ENCODE peak calls at places on chromosome 14, in four cellular contexts. H, M, P and L are unnamed samples.

GRCh38 chr14:97346675-97347074 is 549.5 kb downstream of the VRK1 start:
- DNase-seq in M (no peak), H (no peak), P (no peak), L (no peak)

GRCh38 chr14:77376380-77376770 is 519 bp downstream of the TMED8 start:
- DNase-seq in P (peak), H (no peak), M (peak), L (no peak)

GRCh38 chr14:56846970-56847928 is 37.0 kb upstream of the OTX2 start:
- DNase-seq in M (no peak), H (no peak), P (no peak), L (no peak)

GRCh38 chr14:71320734-71321555 is 413.7 kb downstream of the PCNX1 start:
- DNase-seq in H (no peak), P (peak), M (peak), L (no peak)

GRCh38 chr14:76880432-76880831 is 54.2 kb downstream of the LRRC74A start:
- DNase-seq in M (no peak), P (no peak), H (no peak), L (no peak)

GRCh38 chr14:49939884-49940510 is 47.1 kb downstream of the ARF6 start:
- DNase-seq in H (no peak), P (no peak), M (no peak), L (no peak)

GRCh38 chr14:65833256-65833880 is 420.8 kb downstream of the FUT8 start:
- DNase-seq in P (no peak), M (no peak), H (no peak), L (no peak)

GRCh38 chr14:103546651-103547454 is 15.6 kb downstream of the BAG5 start:
- DNase-seq in M (peak), H (peak), P (peak), L (no peak)

GRCh38 chr14:55000381-55000780 is 26.5 kb downstream of the WDHD1 start:
- DNase-seq in P (no peak), H (no peak), M (no peak), L (no peak)

GRCh38 chr14:32472512-32473472 is 143.7 kb downstream of the AKAP6 start:
- DNase-seq in H (peak), M (no peak), P (no peak), L (no peak)

GRCh38 chr14:94381149-94382030 is 7.0 kb downstream of the SERPINA1 start:
- DNase-seq in P (no peak), M (no peak), H (no peak), L (no peak)

GRCh38 chr14:50087350-50088116 is 28.8 kb downstream of the VCPKMT start:
- DNase-seq in M (no peak), H (no peak), P (no peak), L (no peak)

GRCh38 chr14:99261916-99262787 is 9.8 kb downstream of the BCL11B start:
- DNase-seq in P (no peak), M (no peak), H (no peak), L (no peak)

GRCh38 chr14:55973285-55973800 is 144.9 kb upstream of the PELI2 start:
- DNase-seq in P (no peak), H (no peak), M (no peak), L (no peak)

GRCh38 chr14:31194095-31194494 is 13.5 kb downstream of the HECTD1 start:
- DNase-seq in M (no peak), P (no peak), H (no peak), L (no peak)

GRCh38 chr14:75257241-75257640 is 21.4 kb upstream of the FOS start:
- DNase-seq in H (no peak), P (no peak), M (no peak), L (no peak)

GRCh38 chr14:22648506-22648905 is 4.4 kb upstream of the OR6J1 start:
- DNase-seq in M (no peak), P (no peak), H (no peak), L (no peak)

GRCh38 chr14:86574026-86574777 is 1044.3 kb downstream of the FLRT2 start:
- DNase-seq in M (no peak), P (no peak), H (peak), L (no peak)

GRCh38 chr14:35531960-35532747 is 1.8 kb upstream of the INSM2 start:
- DNase-seq in H (no peak), M (no peak), P (no peak), L (no peak)

GRCh38 chr14:23034498-23035302 is at the start of gene PSMB5:
- DNase-seq in H (peak), M (peak), P (peak), L (peak)

GRCh38 chr14:56390859-56391258 is 188.7 kb upstream of the TMEM260 start:
- DNase-seq in P (no peak), H (no peak), M (no peak), L (no peak)

GRCh38 chr14:30921305-30921704 is 46.9 kb downstream of the COCH start:
- DNase-seq in P (no peak), M (no peak), H (no peak), L (no peak)

GRCh38 chr14:68506645-68507405 is 286.0 kb downstream of the ZFP36L1 start:
- DNase-seq in H (no peak), P (no peak), M (no peak), L (peak)

GRCh38 chr14:67538501-67538900 is 5.4 kb downstream of the PLEKHH1 start:
- DNase-seq in H (no peak), M (no peak), P (no peak), L (no peak)

GRCh38 chr14:51616724-51617409 is 34.8 kb upstream of the FRMD6 start:
- DNase-seq in M (no peak), H (peak), P (no peak), L (no peak)

GRCh38 chr14:81042431-81042830 is 87.0 kb downstream of the TSHR start:
- DNase-seq in M (no peak), P (no peak), H (no peak), L (no peak)

GRCh38 chr14:22977684-22978486 is 4.5 kb downstream of the AJUBA start:
- DNase-seq in H (peak), P (peak), M (peak), L (no peak)

GRCh38 chr14:31024577-31025334 is 693 bp upstream of the AP4S1 start:
- DNase-seq in P (no peak), M (no peak), H (no peak), L (no peak)

GRCh38 chr14:102040153-102040552 is 46.7 kb downstream of the HSP90AA1 start:
- DNase-seq in P (no peak), M (no peak), H (no peak), L (no peak)

GRCh38 chr14:67500981-67501380 is 12.5 kb upstream of the TMEM229B start:
- DNase-seq in H (no peak), M (no peak), P (no peak), L (no peak)

GRCh38 chr14:104975481-104976197 is 2.5 kb downstream of the AHNAK2 start:
- DNase-seq in P (no peak), M (peak), H (no peak), L (no peak)
- TF ChIP-seq SMC3 in P (no peak), M (no peak), H (no peak), L (no peak)

DNA sequence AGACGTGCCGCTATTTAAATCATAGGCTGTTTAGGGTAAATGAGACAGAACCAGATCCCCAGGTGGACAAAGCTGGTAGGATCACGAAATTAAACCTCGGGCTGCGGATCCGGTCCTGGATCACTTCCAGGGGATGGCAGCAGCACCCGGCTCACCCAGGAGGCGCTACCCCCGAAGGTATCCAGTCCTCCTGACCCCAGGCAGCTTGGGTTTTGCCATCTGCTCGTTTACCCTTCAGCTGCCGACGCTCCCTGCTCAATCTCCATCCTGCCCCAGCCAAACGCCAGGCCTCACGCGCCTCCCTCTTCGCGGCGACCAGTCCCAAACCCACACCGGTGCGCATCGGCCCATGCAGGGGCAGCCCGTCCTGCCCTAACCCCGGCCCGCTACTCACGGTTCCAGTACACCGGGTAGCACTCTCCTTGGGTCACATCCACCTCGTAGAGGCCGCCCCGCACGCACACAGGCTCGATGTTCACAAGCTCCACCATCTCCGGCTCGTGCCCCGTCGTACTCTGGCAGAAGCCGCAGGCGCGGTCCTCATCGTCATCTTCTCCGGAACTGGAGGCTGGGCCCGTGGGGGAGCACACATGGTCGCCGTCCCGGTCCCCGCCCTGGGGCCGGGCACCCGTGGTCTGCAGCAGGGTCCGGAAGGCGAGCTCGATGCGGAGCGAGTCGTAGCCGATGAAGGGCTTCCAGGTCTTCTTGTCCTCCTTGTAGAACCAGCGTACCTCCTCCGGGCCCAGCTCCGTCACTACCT is 1.1 kb downstream of the DDHD1 start:
- DNase-seq in P (peak), M (peak), H (peak), L (no peak)
- TF ChIP-seq FOXM1 in P (no peak), M (no peak), H (no peak), L (no peak)

GRCh38 chr14:62187265-62187664 is 425.0 kb downstream of the SNAPC1 start:
- DNase-seq in P (no peak), H (no peak), M (no peak), L (no peak)
- TF ChIP-seq SMC3 in P (no peak), H (no peak), M (no peak), L (no peak)

DNA sequence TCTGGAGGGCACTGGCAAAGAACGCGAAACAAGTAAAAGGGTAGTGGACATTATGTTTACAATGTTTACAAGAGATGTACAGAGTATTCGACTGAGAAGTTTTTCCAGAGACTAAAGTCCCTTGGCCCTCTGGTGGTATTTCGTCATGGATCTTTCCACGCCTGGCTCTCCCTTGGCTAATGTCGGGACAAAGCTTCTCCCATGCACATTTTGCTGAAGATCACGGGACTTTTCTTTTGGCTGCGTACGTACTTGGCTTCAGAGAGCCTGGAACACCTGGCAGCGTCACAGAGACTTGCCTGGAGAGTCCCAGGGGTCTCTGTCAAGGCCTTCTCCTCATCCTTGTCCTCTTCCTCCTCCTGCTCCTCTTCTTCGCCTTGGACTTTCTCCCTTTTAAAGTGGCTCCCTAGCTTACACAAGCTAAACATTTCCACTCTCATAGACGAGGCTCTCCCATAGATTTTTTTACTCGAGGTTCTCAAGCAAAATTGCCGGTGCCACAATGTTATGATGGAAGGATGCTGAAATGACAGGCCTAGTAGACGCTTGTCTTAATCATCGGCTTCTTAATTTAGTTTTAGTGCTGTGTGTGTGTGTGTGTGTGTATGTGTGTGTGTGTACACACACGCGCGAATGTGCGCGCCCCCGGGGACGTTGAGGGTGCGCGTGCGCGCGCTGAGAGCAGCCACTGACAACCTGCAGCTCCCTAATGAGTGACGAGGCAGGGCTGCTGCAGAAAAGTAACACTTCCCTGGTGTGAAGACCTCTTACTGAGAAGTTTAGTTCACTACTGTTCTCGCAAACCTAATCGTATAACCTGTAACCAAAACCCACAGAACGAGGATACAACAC is 4.9 kb upstream of the FOXG1 start:
- DNase-seq in M (no peak), P (no peak), H (no peak), L (no peak)
- TF ChIP-seq FOXM1 in M (no peak), P (no peak), H (no peak), L (no peak)

DNA sequence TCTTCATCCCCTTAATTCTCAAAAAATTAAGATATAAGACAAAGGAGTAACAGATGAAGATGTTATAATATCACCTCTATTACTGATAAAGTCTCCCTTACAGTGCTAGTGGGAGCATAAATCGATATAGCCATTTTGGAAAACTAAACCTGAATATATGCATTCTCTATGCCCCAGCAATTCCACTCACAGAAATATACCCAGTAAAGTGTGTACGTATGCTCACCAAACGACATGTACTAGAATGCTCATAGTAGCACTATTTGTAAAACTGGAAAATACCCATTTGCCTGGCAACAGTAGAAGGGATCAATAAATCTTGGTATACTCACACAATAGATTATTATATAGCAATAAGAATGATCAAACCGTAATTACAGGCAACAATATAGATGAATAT is 44.0 kb upstream of the HIF1A start:
- DNase-seq in M (no peak), P (no peak), H (no peak), L (no peak)
- TF ChIP-seq SMC3 in M (no peak), P (no peak), H (no peak), L (no peak)

DNA sequence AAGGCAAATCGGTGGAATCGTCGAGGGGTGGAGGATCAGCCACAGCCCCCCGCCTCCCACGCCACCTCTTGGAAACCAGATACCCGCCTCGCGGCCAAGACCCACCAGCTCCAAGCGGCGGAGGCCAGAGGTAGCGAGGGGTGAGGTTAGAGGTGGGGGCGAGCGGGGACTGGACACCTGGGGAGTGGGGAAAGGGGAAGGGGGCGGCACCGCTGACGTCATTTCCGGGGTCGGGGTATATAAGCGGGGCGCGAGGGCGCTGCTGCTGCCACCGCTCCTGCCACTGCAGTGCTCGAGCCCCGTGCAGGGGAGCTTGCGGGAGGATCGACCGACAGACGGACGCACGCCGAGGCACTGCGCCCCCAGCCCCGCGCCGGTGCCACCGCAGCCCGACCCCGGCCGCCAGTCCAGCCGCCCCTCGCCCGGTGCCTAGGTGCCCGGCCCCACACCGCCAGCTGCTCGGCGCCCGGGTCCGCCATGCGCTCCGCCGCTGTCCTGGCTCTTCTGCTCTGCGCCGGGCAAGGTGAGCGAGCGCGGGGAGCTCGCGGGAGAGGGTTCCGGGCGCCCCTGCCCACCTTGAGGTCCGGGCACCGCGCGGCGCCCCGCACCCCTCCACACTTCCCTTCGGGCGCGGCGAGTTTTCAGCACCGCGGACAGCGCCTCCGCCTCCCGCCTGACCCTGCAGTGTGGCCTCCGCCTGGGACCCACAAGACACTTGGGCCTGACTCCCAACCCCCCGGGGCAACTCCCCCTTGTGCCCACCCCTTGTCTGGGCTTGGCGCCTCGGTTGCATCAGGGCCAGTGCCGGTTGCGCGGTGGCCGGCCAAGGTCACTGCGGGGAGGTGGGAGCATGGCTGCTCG is at the start of gene CHGA:
- DNase-seq in H (peak), M (peak), P (peak), L (no peak)
- TF ChIP-seq FOXM1 in H (peak), M (no peak), P (no peak), L (no peak)

DNA sequence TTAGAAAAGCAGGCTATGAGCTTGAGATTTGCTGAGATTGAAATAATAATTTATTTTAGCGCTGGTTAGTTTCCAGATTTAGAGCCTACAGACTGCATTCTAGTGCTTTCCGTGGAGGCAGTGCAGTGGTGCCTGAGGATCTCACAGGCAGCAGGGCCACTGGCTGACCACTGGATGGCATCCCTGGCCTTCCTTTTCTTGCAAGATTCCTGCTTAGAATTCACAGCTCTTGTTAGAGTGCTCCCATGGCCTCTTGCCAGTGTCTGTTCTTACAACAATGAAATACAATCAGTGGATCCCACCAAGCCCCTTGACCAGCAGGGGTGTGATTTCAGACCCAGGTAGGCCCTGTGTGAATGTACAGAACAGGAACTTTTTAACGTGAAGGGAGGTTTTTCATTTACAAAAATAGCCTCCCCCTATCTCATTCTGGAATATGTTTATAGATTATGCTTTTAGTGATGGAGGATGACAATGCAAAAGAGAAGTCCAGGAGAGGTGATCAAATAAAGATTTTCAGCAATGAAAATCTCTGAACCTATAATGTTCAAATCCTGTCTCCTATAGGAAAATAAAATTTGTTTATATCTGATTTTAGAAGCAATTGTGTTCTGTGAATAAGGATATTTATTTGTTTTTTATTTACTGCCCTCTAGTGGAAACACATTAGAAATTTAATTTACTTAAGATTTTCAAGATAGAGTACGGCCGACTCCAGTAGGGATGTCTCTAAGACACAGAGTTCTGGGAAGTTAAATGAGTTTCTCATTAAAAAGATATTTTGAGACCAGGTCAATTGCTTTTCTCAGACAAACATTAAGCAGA is 362.2 kb upstream of the STXBP6 start:
- DNase-seq in P (no peak), M (no peak), H (no peak), L (no peak)
- TF ChIP-seq SMC3 in P (no peak), M (no peak), H (no peak), L (no peak)

GRCh38 chr14:43480961-43481360 is 1026.1 kb downstream of the FSCB start:
- DNase-seq in M (no peak), P (no peak), H (no peak), L (no peak)

GRCh38 chr14:43479751-43480150 is 1027.3 kb downstream of the FSCB start:
- DNase-seq in M (no peak), P (no peak), H (no peak), L (no peak)

GRCh38 chr14:43483415-43483814 is 1023.7 kb downstream of the FSCB start:
- DNase-seq in H (no peak), M (no peak), P (no peak), L (no peak)

GRCh38 chr14:43476822-43477221 is 1030.3 kb downstream of the FSCB start:
- DNase-seq in M (no peak), P (no peak), H (no peak), L (no peak)

GRCh38 chr14:43481864-43482263 is 1025.2 kb downstream of the FSCB start:
- DNase-seq in P (no peak), H (no peak), M (no peak), L (no peak)
- TF ChIP-seq FOXM1 in P (no peak), H (no peak), M (no peak), L (no peak)